ENCODE peak calls at places on chromosomes 3 and 15, in seven cellular contexts. One of them, this sample, is unnamed.

GRCh38 chr15:84962975-84963374 is 18.7 kb upstream of the PDE8A start:
- DNase-seq in CD8-positive, alpha-beta T cell: no peak
- DNase-seq in tibial nerve: no peak
- DNase-seq in endodermal cell: no peak
- DNase-seq in brain microvascular endothelial cell: no peak
- DNase-seq in AG04450: no peak
- DNase-seq in suprapubic skin: no peak
- DNase-seq in this sample: no peak

GRCh38 chr15:57510647-57511046 is 81.1 kb upstream of the MYZAP start:
- DNase-seq in tibial nerve: no peak
- DNase-seq in endodermal cell: no peak
- DNase-seq in brain microvascular endothelial cell: peak; percentile 83
- DNase-seq in suprapubic skin: no peak
- DNase-seq in AG04450: peak; percentile 85
- DNase-seq in CD8-positive, alpha-beta T cell: no peak
- DNase-seq in this sample: no peak

GRCh38 chr15:62874064-62874463 is 168.5 kb upstream of the TPM1 start:
- DNase-seq in AG04450: no peak
- DNase-seq in CD8-positive, alpha-beta T cell: no peak
- DNase-seq in suprapubic skin: no peak
- DNase-seq in tibial nerve: no peak
- DNase-seq in endodermal cell: no peak
- DNase-seq in brain microvascular endothelial cell: no peak
- DNase-seq in this sample: no peak

GRCh38 chr3:188926141-188926540 is 245.6 kb upstream of the TPRG1 start:
- DNase-seq in AG04450: no peak
- DNase-seq in brain microvascular endothelial cell: no peak
- DNase-seq in CD8-positive, alpha-beta T cell: no peak
- DNase-seq in endodermal cell: no peak
- DNase-seq in tibial nerve: no peak
- DNase-seq in suprapubic skin: no peak
- DNase-seq in this sample: no peak

GRCh38 chr3:41682996-41683395 is 278.9 kb downstream of the ULK4 start:
- DNase-seq in CD8-positive, alpha-beta T cell: no peak
- DNase-seq in suprapubic skin: no peak
- DNase-seq in brain microvascular endothelial cell: peak; percentile 86
- DNase-seq in AG04450: peak; percentile 32
- DNase-seq in tibial nerve: no peak
- DNase-seq in endodermal cell: no peak
- DNase-seq in this sample: no peak

GRCh38 chr3:112097378-112097777 is 11.2 kb downstream of the C3orf52 start:
- DNase-seq in endodermal cell: no peak
- DNase-seq in suprapubic skin: no peak
- DNase-seq in brain microvascular endothelial cell: peak; percentile 100
- DNase-seq in CD8-positive, alpha-beta T cell: no peak
- DNase-seq in tibial nerve: no peak
- DNase-seq in AG04450: peak; percentile 97
- DNase-seq in this sample: no peak

GRCh38 chr15:58293622-58294550 is 137.9 kb upstream of the LIPC start:
- DNase-seq in suprapubic skin: no peak
- DNase-seq in AG04450: no peak
- DNase-seq in brain microvascular endothelial cell: no peak
- DNase-seq in tibial nerve: no peak
- DNase-seq in CD8-positive, alpha-beta T cell: no peak
- DNase-seq in endodermal cell: no peak
- DNase-seq in this sample: no peak

GRCh38 chr3:39989746-39990145 is 180.3 kb downstream of the MYRIP start:
- DNase-seq in suprapubic skin: no peak
- DNase-seq in brain microvascular endothelial cell: no peak
- DNase-seq in CD8-positive, alpha-beta T cell: no peak
- DNase-seq in AG04450: no peak
- DNase-seq in tibial nerve: no peak
- DNase-seq in endodermal cell: no peak
- DNase-seq in this sample: no peak

GRCh38 chr3:65202395-65202794 is 514.6 kb upstream of the ADAMTS9 start:
- DNase-seq in tibial nerve: no peak
- DNase-seq in endodermal cell: no peak
- DNase-seq in AG04450: no peak
- DNase-seq in brain microvascular endothelial cell: no peak
- DNase-seq in suprapubic skin: no peak
- DNase-seq in CD8-positive, alpha-beta T cell: no peak
- DNase-seq in this sample: no peak

GRCh38 chr3:16462679-16463078 is 50.8 kb downstream of the RFTN1 start:
- DNase-seq in suprapubic skin: no peak
- DNase-seq in AG04450: no peak
- DNase-seq in tibial nerve: no peak
- DNase-seq in brain microvascular endothelial cell: no peak
- DNase-seq in CD8-positive, alpha-beta T cell: no peak
- DNase-seq in endodermal cell: no peak
- DNase-seq in this sample: no peak
- H3K27ac ChIP-seq in suprapubic skin: no peak overlapping the region
- H3K27ac ChIP-seq in AG04450: no peak overlapping the region
- H3K27ac ChIP-seq in tibial nerve: no peak overlapping the region
- H3K27ac ChIP-seq in brain microvascular endothelial cell: no peak overlapping the region
- H3K27ac ChIP-seq in CD8-positive, alpha-beta T cell: no peak overlapping the region
- H3K27ac ChIP-seq in endodermal cell: no peak overlapping the region
- H3K27ac ChIP-seq in this sample: no peak overlapping the region

GRCh38 chr15:95825672-95826387 is 504.7 kb upstream of the NR2F2 start:
- DNase-seq in suprapubic skin: no peak
- DNase-seq in tibial nerve: no peak
- DNase-seq in endodermal cell: no peak
- DNase-seq in CD8-positive, alpha-beta T cell: no peak
- DNase-seq in brain microvascular endothelial cell: no peak
- DNase-seq in AG04450: no peak
- DNase-seq in this sample: no peak
- H3K27ac ChIP-seq in suprapubic skin: no peak overlapping the region
- H3K27ac ChIP-seq in tibial nerve: no peak overlapping the region
- H3K27ac ChIP-seq in endodermal cell: no peak overlapping the region
- H3K27ac ChIP-seq in CD8-positive, alpha-beta T cell: no peak overlapping the region
- H3K27ac ChIP-seq in brain microvascular endothelial cell: no peak overlapping the region
- H3K27ac ChIP-seq in AG04450: no peak overlapping the region
- H3K27ac ChIP-seq in this sample: no peak overlapping the region

DNA sequence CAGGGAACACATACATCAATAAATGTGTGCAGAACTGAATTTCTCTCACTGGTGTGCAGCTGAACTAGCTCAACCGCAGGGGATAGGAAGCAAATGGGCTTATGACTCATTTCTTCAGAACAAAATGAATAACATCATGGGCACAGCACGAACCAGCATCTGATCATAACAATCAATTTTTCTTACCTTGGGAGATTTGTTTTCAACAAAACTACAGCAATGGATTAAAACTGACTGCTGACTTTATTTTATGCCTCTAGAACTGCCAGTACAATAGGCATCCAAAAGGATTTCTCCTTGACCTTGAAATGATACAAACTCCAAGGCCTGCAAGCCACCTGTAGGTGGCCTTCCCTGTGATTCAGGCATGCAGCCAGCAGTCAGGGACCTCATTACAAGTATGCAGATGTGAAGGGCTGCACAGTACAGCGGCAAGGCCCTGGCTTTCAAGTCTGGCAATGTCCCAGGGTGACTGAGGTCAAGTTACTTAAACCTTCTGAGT is 26.1 kb downstream of the TAMM41 start:
- DNase-seq in AG04450: no peak
- DNase-seq in suprapubic skin: no peak
- DNase-seq in tibial nerve: no peak
- DNase-seq in endodermal cell: peak; percentile 47
- DNase-seq in CD8-positive, alpha-beta T cell: no peak
- DNase-seq in brain microvascular endothelial cell: peak; percentile 12
- DNase-seq in this sample: no peak
- H3K27ac ChIP-seq in AG04450: peak overlapping the region; percentile 41
- H3K27ac ChIP-seq in suprapubic skin: no peak overlapping the region
- H3K27ac ChIP-seq in tibial nerve: no peak overlapping the region
- H3K27ac ChIP-seq in endodermal cell: no peak overlapping the region
- H3K27ac ChIP-seq in CD8-positive, alpha-beta T cell: no peak overlapping the region
- H3K27ac ChIP-seq in brain microvascular endothelial cell: no peak overlapping the region
- H3K27ac ChIP-seq in this sample: no peak overlapping the region

DNA sequence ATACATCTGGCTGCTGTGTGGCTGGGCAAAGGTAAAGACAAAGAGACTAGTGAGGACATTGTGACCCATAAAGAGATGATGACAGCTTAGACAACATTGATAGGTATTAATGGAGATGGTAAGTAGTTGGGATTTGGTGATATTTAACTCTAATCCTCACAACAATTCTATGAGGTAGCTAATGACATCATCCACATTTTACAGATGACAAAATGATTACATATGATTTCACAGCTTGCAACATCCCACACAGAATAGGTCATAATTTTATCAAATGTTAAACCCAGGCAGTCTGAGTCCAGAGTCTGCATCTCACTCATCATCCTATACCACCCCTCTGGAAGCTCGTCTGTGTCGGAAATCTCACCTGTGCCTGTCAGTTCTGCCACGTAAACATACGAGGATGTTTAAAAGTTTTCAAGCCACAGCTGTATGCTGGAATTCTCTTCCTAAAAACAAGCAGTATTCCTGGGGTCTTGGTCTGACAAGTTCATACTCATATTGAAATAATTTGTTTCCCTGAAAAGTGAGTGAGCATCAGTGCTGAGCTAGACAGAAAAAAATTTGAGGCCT is 70.3 kb upstream of the PIK3R4 start:
- DNase-seq in CD8-positive, alpha-beta T cell: no peak
- DNase-seq in suprapubic skin: no peak
- DNase-seq in AG04450: no peak
- DNase-seq in tibial nerve: no peak
- DNase-seq in endodermal cell: no peak
- DNase-seq in brain microvascular endothelial cell: no peak
- DNase-seq in this sample: no peak
- H3K27ac ChIP-seq in CD8-positive, alpha-beta T cell: no peak overlapping the region
- H3K27ac ChIP-seq in suprapubic skin: no peak overlapping the region
- H3K27ac ChIP-seq in AG04450: no peak overlapping the region
- H3K27ac ChIP-seq in tibial nerve: no peak overlapping the region
- H3K27ac ChIP-seq in endodermal cell: no peak overlapping the region
- H3K27ac ChIP-seq in brain microvascular endothelial cell: no peak overlapping the region
- H3K27ac ChIP-seq in this sample: no peak overlapping the region

GRCh38 chr15:67085818-67086649 is 20.6 kb downstream of the SMAD3 start:
- DNase-seq in CD8-positive, alpha-beta T cell: no peak
- DNase-seq in suprapubic skin: no peak
- DNase-seq in tibial nerve: no peak
- DNase-seq in endodermal cell: peak; percentile 72
- DNase-seq in brain microvascular endothelial cell: no peak
- DNase-seq in AG04450: peak; percentile 62
- DNase-seq in this sample: no peak
- H3K27ac ChIP-seq in CD8-positive, alpha-beta T cell: no peak overlapping the region
- H3K27ac ChIP-seq in suprapubic skin: peak overlapping the region; percentile 27
- H3K27ac ChIP-seq in tibial nerve: peak overlapping the region; percentile 9
- H3K27ac ChIP-seq in endodermal cell: no peak overlapping the region
- H3K27ac ChIP-seq in brain microvascular endothelial cell: peak overlapping the region; percentile 15
- H3K27ac ChIP-seq in AG04450: peak overlapping the region; percentile 55
- H3K27ac ChIP-seq in this sample: no peak overlapping the region

GRCh38 chr3:107543666-107544065 is 20.9 kb downstream of the BBX start:
- DNase-seq in tibial nerve: no peak
- DNase-seq in CD8-positive, alpha-beta T cell: no peak
- DNase-seq in suprapubic skin: no peak
- DNase-seq in brain microvascular endothelial cell: no peak
- DNase-seq in AG04450: no peak
- DNase-seq in endodermal cell: no peak
- DNase-seq in this sample: peak; percentile 2
- H3K27ac ChIP-seq in tibial nerve: no peak overlapping the region
- H3K27ac ChIP-seq in CD8-positive, alpha-beta T cell: no peak overlapping the region
- H3K27ac ChIP-seq in suprapubic skin: no peak overlapping the region
- H3K27ac ChIP-seq in brain microvascular endothelial cell: no peak overlapping the region
- H3K27ac ChIP-seq in AG04450: no peak overlapping the region
- H3K27ac ChIP-seq in endodermal cell: no peak overlapping the region
- H3K27ac ChIP-seq in this sample: no peak overlapping the region

GRCh38 chr15:76200641-76201105 is 110.6 kb downstream of the ETFA start:
- DNase-seq in endodermal cell: peak; percentile 51
- DNase-seq in brain microvascular endothelial cell: no peak
- DNase-seq in suprapubic skin: peak; percentile 48
- DNase-seq in CD8-positive, alpha-beta T cell: no peak
- DNase-seq in AG04450: no peak
- DNase-seq in tibial nerve: no peak
- DNase-seq in this sample: no peak
- H3K27ac ChIP-seq in endodermal cell: no peak overlapping the region
- H3K27ac ChIP-seq in brain microvascular endothelial cell: no peak overlapping the region
- H3K27ac ChIP-seq in suprapubic skin: no peak overlapping the region
- H3K27ac ChIP-seq in CD8-positive, alpha-beta T cell: no peak overlapping the region
- H3K27ac ChIP-seq in AG04450: no peak overlapping the region
- H3K27ac ChIP-seq in tibial nerve: no peak overlapping the region
- H3K27ac ChIP-seq in this sample: no peak overlapping the region

GRCh38 chr15:49047456-49047855 is 1.2 kb upstream of the SECISBP2L start:
- DNase-seq in tibial nerve: no peak
- DNase-seq in AG04450: no peak
- DNase-seq in endodermal cell: no peak
- DNase-seq in brain microvascular endothelial cell: no peak
- DNase-seq in CD8-positive, alpha-beta T cell: no peak
- DNase-seq in suprapubic skin: no peak
- DNase-seq in this sample: no peak
- H3K27ac ChIP-seq in tibial nerve: no peak overlapping the region
- H3K27ac ChIP-seq in AG04450: no peak overlapping the region
- H3K27ac ChIP-seq in endodermal cell: no peak overlapping the region
- H3K27ac ChIP-seq in brain microvascular endothelial cell: no peak overlapping the region
- H3K27ac ChIP-seq in CD8-positive, alpha-beta T cell: no peak overlapping the region
- H3K27ac ChIP-seq in suprapubic skin: no peak overlapping the region
- H3K27ac ChIP-seq in this sample: no peak overlapping the region

DNA sequence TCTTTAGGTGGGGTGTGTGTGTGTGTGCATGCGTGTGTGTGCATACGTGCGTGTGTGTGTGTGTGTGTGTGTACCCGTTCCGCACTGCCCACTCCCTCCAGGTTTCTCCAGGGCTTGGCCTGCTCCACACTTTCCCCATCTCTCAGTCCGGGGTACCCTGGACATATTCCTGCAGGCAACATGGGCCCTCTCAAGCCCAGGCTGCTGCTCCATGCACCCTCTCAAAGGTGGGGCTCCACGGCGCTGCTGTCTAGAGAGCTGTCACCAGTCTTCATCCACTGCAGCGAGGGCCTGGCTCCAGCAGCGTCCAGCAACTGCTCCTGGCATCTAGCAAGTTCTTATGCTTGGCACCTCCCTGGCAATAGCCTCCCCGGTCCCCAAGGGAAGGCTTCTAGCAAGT is 86.1 kb downstream of the ATP10A start:
- DNase-seq in AG04450: no peak
- DNase-seq in tibial nerve: no peak
- DNase-seq in endodermal cell: no peak
- DNase-seq in CD8-positive, alpha-beta T cell: no peak
- DNase-seq in suprapubic skin: peak; percentile 37
- DNase-seq in brain microvascular endothelial cell: no peak
- DNase-seq in this sample: no peak
- H3K27ac ChIP-seq in AG04450: no peak overlapping the region
- H3K27ac ChIP-seq in tibial nerve: no peak overlapping the region
- H3K27ac ChIP-seq in endodermal cell: no peak overlapping the region
- H3K27ac ChIP-seq in CD8-positive, alpha-beta T cell: no peak overlapping the region
- H3K27ac ChIP-seq in suprapubic skin: no peak overlapping the region
- H3K27ac ChIP-seq in brain microvascular endothelial cell: no peak overlapping the region
- H3K27ac ChIP-seq in this sample: no peak overlapping the region

This sample was measured in substantia nigra.